ENCODE peak calls at places on chromosomes 6 and 20, in seven cellular contexts. U is NCI-H774; S is stimulated activated naive B cell treated with anti-CD40 and anti-IgM and Interleukin-4, amounts not matched to agents 10 μg/mL and 1 μg/mL and 100 μg/mL, for 72 hours; V is RCC 7860; F is stimulated activated naive CD4-positive, alpha-beta T cell; H is NCI-H460; I is AG09319. E is an unnamed sample.
A peak's percentile ranks its signal among the peaks of the same experiment; 100 is the strongest.

GRCh38 chr20:57006411-57007170 is 259.9 kb downstream of the BMP7 start:
- DNase-seq in U (no peak), S (no peak), V (peak; percentile 98), F (no peak), H (no peak), I (no peak), E (no peak)

GRCh38 chr6:149750136-149750609 is 632 bp downstream of the PCMT1 start:
- DNase-seq in U (peak; percentile 55), S (peak; percentile 50), V (peak; percentile 56), F (peak; percentile 38), H (peak; percentile 9), I (no peak), E (peak; percentile 54)

GRCh38 chr6:167547751-167548150 is 222.9 kb downstream of the TTLL2 start:
- DNase-seq in U (no peak), S (no peak), V (no peak), F (no peak), H (no peak), I (no peak), E (no peak)

GRCh38 chr20:20017852-20018245 is 687 bp downstream of the NAA20 start:
- DNase-seq in U (no peak), S (no peak), V (no peak), F (no peak), H (no peak), I (no peak), E (no peak)

GRCh38 chr20:44074252-44075151 is 112.5 kb downstream of the JPH2 start:
- DNase-seq in U (peak; percentile 10), S (no peak), V (no peak), F (no peak), H (no peak), I (peak; percentile 15), E (no peak)

GRCh38 chr20:62045529-62046277 is 20.0 kb downstream of the TAF4 start:
- DNase-seq in U (no peak), S (no peak), V (no peak), F (no peak), H (no peak), I (no peak), E (no peak)

GRCh38 chr6:44667668-44668390 is 280.3 kb downstream of the CDC5L start:
- DNase-seq in U (no peak), S (no peak), V (no peak), F (no peak), H (peak; percentile 36), I (no peak), E (no peak)

GRCh38 chr20:44618318-44618731 is 33.2 kb downstream of the ADA start:
- DNase-seq in U (no peak), S (no peak), V (no peak), F (peak; percentile 12), H (no peak), I (no peak), E (no peak)

GRCh38 chr20:37364927-37365272 is 19.0 kb downstream of the SRC start:
- DNase-seq in U (no peak), S (no peak), V (no peak), F (no peak), H (no peak), I (no peak), E (peak; percentile 45)

GRCh38 chr6:13760948-13761347 is 49.3 kb upstream of the RANBP9 start:
- DNase-seq in U (no peak), S (no peak), V (no peak), F (no peak), H (no peak), I (peak; percentile 84), E (no peak)

GRCh38 chr20:50824137-50824536 is 29.3 kb downstream of the BCAS4 start:
- DNase-seq in U (no peak), S (no peak), V (no peak), F (no peak), H (no peak), I (peak; percentile 32), E (no peak)

GRCh38 chr6:53811746-53812145 is 16.9 kb downstream of the LRRC1 start:
- DNase-seq in U (no peak), S (no peak), V (no peak), F (no peak), H (no peak), I (no peak), E (no peak)

GRCh38 chr6:134468633-134469032 is 150.7 kb upstream of the SGK1 start:
- DNase-seq in U (no peak), S (no peak), V (no peak), F (no peak), H (no peak), I (no peak), E (no peak)

GRCh38 chr6:155528982-155529453 is 73.4 kb upstream of the NOX3 start:
- DNase-seq in U (no peak), S (no peak), V (peak; percentile 66), F (no peak), H (no peak), I (peak; percentile 67), E (peak; percentile 72)

GRCh38 chr6:92700411-92700810 is 718.9 kb downstream of the EPHA7 start:
- DNase-seq in U (no peak), S (no peak), V (no peak), F (no peak), H (no peak), I (no peak), E (peak; percentile 41)

GRCh38 chr6:2396856-2397640 is 151.6 kb upstream of the GMDS start:
- DNase-seq in U (peak; percentile 40), S (no peak), V (peak; percentile 44), F (no peak), H (peak; percentile 24), I (peak; percentile 56), E (no peak)

GRCh38 chr20:62575976-62576722 is 66.2 kb upstream of the SLCO4A1 start:
- DNase-seq in U (no peak), S (no peak), V (no peak), F (no peak), H (no peak), I (no peak), E (no peak)

GRCh38 chr6:74289881-74290280 is 593.9 kb downstream of the CD109 start:
- DNase-seq in U (no peak), S (no peak), V (no peak), F (no peak), H (no peak), I (peak; percentile 86), E (no peak)

GRCh38 chr6:69422474-69422873 is 374.3 kb downstream of the LMBRD1 start:
- DNase-seq in U (peak; percentile 44), S (no peak), V (no peak), F (no peak), H (no peak), I (no peak), E (no peak)

GRCh38 chr20:34522969-34523871 is 7.0 kb downstream of the DYNLRB1 start:
- DNase-seq in U (no peak), S (no peak), V (peak; percentile 81), F (peak; percentile 29), H (peak; percentile 43), I (peak; percentile 62), E (no peak)

GRCh38 chr20:37907677-37908397 is 4.9 kb downstream of the VSTM2L start:
- DNase-seq in U (peak; percentile 12), S (no peak), V (peak; percentile 81), F (no peak), H (no peak), I (peak; percentile 14), E (no peak)

GRCh38 chr6:135224037-135224647 is 43.0 kb downstream of the MYB start:
- DNase-seq in U (no peak), S (no peak), V (no peak), F (no peak), H (no peak), I (no peak), E (no peak)

GRCh38 chr6:49939993-49940498 is 23.9 kb downstream of the DEFB114 start:
- DNase-seq in U (peak; percentile 25), S (no peak), V (no peak), F (no peak), H (no peak), I (no peak), E (no peak)

GRCh38 chr6:25506020-25506419 is 146.0 kb upstream of the SCGN start:
- DNase-seq in U (no peak), S (no peak), V (no peak), F (no peak), H (no peak), I (no peak), E (no peak)

GRCh38 chr20:36361406-36361805 is 55.3 kb downstream of the DLGAP4 start:
- DNase-seq in U (no peak), S (no peak), V (no peak), F (no peak), H (no peak), I (no peak), E (no peak)

GRCh38 chr6:35092362-35093117 is 48.6 kb downstream of the TCP11 start:
- DNase-seq in U (no peak), S (no peak), V (peak; percentile 83), F (no peak), H (no peak), I (peak; percentile 44), E (no peak)

E was measured in CD14-positive monocyte.